ENCODE peak calls at places on chromosome X, in ten cellular contexts. S is thoracic aorta, Y is osteoblast, R is GM20000, V is AG09319, K is left ventricle myocardium inferior, G is RWPE1, I is choroid plexus epithelial cell, M is astrocyte of the spinal cord, D is A549. O is an unnamed sample.

GRCh38 chrX:23952984-23953907 is 45.4 kb downstream of the CXorf58 start:
- DNase-seq in S (no peak), D (no peak), M (no peak), R (peak), K (no peak), I (peak), Y (no peak), V (no peak), G (no peak), O (no peak)

GRCh38 chrX:155434906-155435743 is 23.3 kb downstream of the F8A3 start:
- DNase-seq in M (no peak), S (no peak), R (no peak), K (peak), G (no peak), I (no peak), V (no peak), Y (no peak), D (no peak), O (no peak)

GRCh38 chrX:56793112-56793430 is 64.0 kb downstream of the NBDY start:
- DNase-seq in V (no peak), K (no peak), S (no peak), Y (no peak), D (no peak), R (no peak), G (no peak), M (no peak), I (no peak), O (no peak)

GRCh38 chrX:46262299-46262698 is 282.9 kb downstream of the ZNF674 start:
- DNase-seq in M (no peak), G (no peak), R (no peak), I (no peak), S (no peak), K (no peak), D (no peak), V (no peak), Y (no peak), O (no peak)

GRCh38 chrX:70007946-70008345 is 41.8 kb downstream of the AWAT2 start:
- DNase-seq in D (no peak), R (no peak), M (no peak), V (no peak), Y (no peak), G (no peak), S (no peak), I (no peak), K (no peak), O (no peak)

GRCh38 chrX:131306602-131307001 is 17.5 kb upstream of the IGSF1 start:
- DNase-seq in D (no peak), S (no peak), K (no peak), Y (no peak), I (no peak), R (no peak), G (no peak), M (no peak), V (no peak), O (no peak)

GRCh38 chrX:53421772-53422090 is 723 bp downstream of the SMC1A start:
- DNase-seq in I (no peak), D (peak), M (no peak), K (no peak), V (no peak), G (no peak), S (no peak), Y (peak), R (no peak), O (no peak)

GRCh38 chrX:135345328-135345645 is 36.0 kb downstream of the ETDC start:
- DNase-seq in K (peak), G (peak), S (no peak), Y (peak), R (no peak), M (peak), D (peak), V (no peak), I (peak), O (peak)

GRCh38 chrX:145832796-145833195 is 15.2 kb downstream of the SLITRK2 start:
- DNase-seq in G (no peak), M (no peak), S (no peak), I (no peak), Y (no peak), D (no peak), K (no peak), V (no peak), R (no peak), O (no peak)

GRCh38 chrX:10769165-10769564 is 148.8 kb upstream of the MID1 start:
- DNase-seq in M (peak), S (no peak), Y (no peak), K (no peak), R (peak), I (peak), G (no peak), D (peak), V (no peak), O (peak)

GRCh38 chrX:147228153-147228552 is 413.6 kb upstream of the CXorf51A start:
- DNase-seq in S (no peak), R (no peak), G (no peak), M (no peak), I (no peak), D (no peak), K (no peak), V (no peak), Y (peak), O (no peak)

GRCh38 chrX:153414838-153415552 is 3.7 kb downstream of the ZFP92 start:
- DNase-seq in R (no peak), V (no peak), S (no peak), M (no peak), I (peak), K (peak), G (no peak), Y (peak), D (no peak), O (peak)

GRCh38 chrX:150007356-150007755 is 69.1 kb upstream of the EOLA2 start:
- DNase-seq in G (no peak), S (no peak), K (no peak), I (peak), D (no peak), Y (no peak), R (no peak), V (no peak), M (no peak), O (no peak)

GRCh38 chrX:119784747-119785446 is 6.5 kb downstream of the RPL39 start:
- DNase-seq in I (peak), K (no peak), V (no peak), S (no peak), R (no peak), M (no peak), D (peak), Y (peak), G (no peak), O (peak)

GRCh38 chrX:19814240-19814639 is 73.2 kb downstream of the SH3KBP1 start:
- DNase-seq in S (no peak), K (no peak), G (no peak), Y (no peak), V (no peak), D (no peak), M (no peak), I (no peak), R (no peak), O (no peak)
- TF ChIP-seq CTCF in S (no peak), K (no peak), G (no peak), Y (no peak), V (no peak), D (no peak), M (no peak), I (no peak), R (no peak), O (no peak)

GRCh38 chrX:106039920-106040319 is 1.4 kb upstream of the SERPINA7 start:
- DNase-seq in G (peak), D (no peak), S (no peak), R (no peak), M (peak), Y (no peak), V (no peak), I (peak), K (no peak), O (peak)

GRCh38 chrX:106036716-106037115 is 1.8 kb downstream of the SERPINA7 start:
- DNase-seq in I (no peak), M (no peak), D (no peak), S (no peak), G (no peak), R (no peak), K (no peak), Y (no peak), V (no peak), O (no peak)

GRCh38 chrX:106038625-106039024 is at the start of gene SERPINA7:
- DNase-seq in G (no peak), Y (no peak), I (no peak), V (no peak), R (no peak), D (no peak), K (no peak), M (no peak), S (no peak), O (no peak)

GRCh38 chrX:106037835-106038473 is 573 bp downstream of the SERPINA7 start:
- DNase-seq in K (no peak), S (no peak), G (no peak), V (no peak), Y (no peak), I (no peak), D (no peak), M (no peak), R (no peak), O (no peak)

GRCh38 chrX:106035064-106035463 is 3.5 kb downstream of the SERPINA7 start:
- DNase-seq in Y (no peak), M (no peak), S (no peak), V (no peak), K (no peak), G (no peak), R (no peak), D (no peak), I (peak), O (no peak)
- TF ChIP-seq CTCF in Y (no peak), M (peak), S (no peak), V (no peak), K (peak), G (no peak), R (no peak), D (no peak), I (peak), O (peak)

DNA sequence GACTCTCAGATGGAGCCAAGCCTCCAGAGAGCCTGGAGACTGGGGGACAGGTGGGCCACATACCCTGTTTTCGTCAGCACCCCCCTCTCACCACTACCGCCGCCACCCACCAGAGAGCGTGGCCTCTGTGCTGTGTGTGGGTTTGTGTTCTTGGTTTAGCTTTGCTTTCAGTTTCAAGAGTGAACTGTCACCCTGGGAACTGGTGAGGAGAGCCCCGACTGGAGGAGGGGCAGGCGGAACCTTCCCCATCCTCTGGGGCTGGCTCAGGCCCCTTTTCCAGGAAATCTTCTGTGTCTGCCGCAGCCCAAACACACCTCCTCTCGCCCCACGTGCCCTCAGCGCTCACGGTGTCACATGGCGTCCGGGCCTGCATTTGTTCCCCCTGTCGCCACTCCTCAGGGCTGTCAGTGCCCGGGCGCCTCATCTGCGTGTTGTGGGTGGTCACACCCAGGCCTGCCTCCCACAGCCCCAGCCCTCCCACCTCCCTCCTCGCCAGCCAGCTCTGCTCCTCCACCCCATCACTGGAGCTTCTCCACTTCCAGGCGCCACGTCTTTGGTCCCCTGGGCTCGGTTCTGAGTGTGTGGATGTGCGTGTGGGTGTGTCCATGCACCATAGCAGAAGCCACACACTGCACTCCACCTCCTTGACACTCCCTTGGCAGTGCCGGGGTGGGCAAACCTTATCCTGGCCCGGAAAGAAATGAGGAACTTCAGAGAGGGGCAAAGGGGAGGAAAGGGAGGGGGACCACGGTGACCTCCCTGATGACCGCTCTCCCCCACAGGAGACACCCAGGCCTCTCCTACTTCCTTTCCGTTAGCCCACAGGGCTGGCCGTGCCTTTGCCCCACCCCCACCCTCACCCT is 27.8 kb downstream of the ELF4 start:
- DNase-seq in S (no peak), I (peak), D (no peak), V (no peak), G (no peak), K (peak), Y (peak), R (peak), M (no peak), O (no peak)
- TF ChIP-seq CTCF in S (no peak), I (peak), D (no peak), V (no peak), G (no peak), K (peak), Y (peak), R (no peak), M (no peak), O (no peak)

DNA sequence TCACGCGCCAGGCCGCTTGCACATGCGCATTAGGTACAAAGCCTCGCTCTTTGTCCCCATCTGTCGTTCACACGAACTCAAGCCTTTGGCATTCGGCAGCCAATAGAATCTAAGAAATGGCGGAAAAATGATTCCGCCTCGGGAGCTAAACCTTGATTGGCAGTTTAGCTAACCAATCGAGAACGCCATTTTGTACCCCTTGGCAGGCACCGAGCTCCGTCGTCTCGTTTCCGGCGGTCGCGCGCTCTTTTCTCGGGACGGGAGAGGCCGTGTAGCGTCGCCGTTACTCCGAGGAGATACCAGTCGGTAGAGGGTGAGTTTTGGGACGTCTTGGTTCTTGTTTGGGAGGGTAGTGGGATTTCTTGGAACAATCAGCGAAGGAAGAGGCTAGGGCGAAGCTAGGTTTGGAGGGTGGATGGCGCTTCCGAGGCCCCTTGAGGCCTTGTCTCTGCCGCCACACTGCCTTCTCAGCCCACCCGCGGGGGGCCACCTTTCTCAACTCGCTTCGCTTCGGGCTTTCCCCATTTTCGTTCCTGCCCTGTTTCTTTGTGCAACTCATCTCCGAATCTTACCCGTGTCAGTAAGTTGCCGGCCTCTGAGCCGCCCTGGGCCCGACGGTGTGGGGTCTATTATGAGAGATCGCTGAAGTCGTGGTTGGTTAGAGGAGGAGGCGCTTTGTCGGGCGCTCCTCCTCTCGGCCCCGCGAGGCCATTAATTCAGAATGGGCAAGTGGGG is at the start of gene NONO:
- DNase-seq in G (peak), I (peak), D (peak), S (peak), Y (peak), M (peak), R (peak), K (peak), V (peak), O (peak)
- TF ChIP-seq CTCF in G (peak), I (peak), D (no peak), S (no peak), Y (peak), M (no peak), R (no peak), K (no peak), V (peak), O (no peak)

GRCh38 chrX:100424012-100424411 is 13.9 kb upstream of the PCDH19 start:
- DNase-seq in K (no peak), M (no peak), G (no peak), R (no peak), D (no peak), V (no peak), S (no peak), Y (no peak), I (peak), O (peak)
- TF ChIP-seq CTCF in K (no peak), M (no peak), G (no peak), R (no peak), D (no peak), V (no peak), S (no peak), Y (no peak), I (peak), O (peak)

GRCh38 chrX:41808042-41808441 is 84.1 kb downstream of the GPR82 start:
- DNase-seq in S (no peak), D (no peak), I (peak), V (no peak), M (no peak), R (no peak), Y (no peak), K (no peak), G (no peak), O (no peak)

GRCh38 chrX:41799661-41800060 is 75.7 kb downstream of the GPR82 start:
- DNase-seq in V (no peak), I (no peak), D (no peak), R (no peak), S (no peak), G (no peak), K (no peak), Y (no peak), M (no peak), O (no peak)

GRCh38 chrX:41802958-41803357 is 79.0 kb downstream of the GPR82 start:
- DNase-seq in Y (no peak), I (no peak), V (no peak), G (no peak), K (no peak), M (no peak), S (no peak), R (no peak), D (no peak), O (no peak)
- TF ChIP-seq CTCF in Y (peak), I (peak), V (no peak), G (no peak), K (peak), M (no peak), S (no peak), R (no peak), D (no peak), O (no peak)